ENCODE peak calls at places on chromosomes 5 and 9, in eight cellular contexts. One of them, this sample, is unnamed.

GRCh38 chr5:148976569-148977321 is 86.1 kb downstream of the SH3TC2 start:
- DNase-seq in adrenal gland: no peak
- DNase-seq in endothelial cell of umbilical vein: no peak
- DNase-seq in IMR-90: peak; percentile 48
- DNase-seq in breast epithelium: no peak
- DNase-seq in heart left ventricle: no peak
- DNase-seq in body of pancreas: no peak
- DNase-seq in Peyer's patch: no peak
- DNase-seq in this sample: no peak

GRCh38 chr5:135211083-135211790 is 177.2 kb upstream of the PITX1 start:
- DNase-seq in adrenal gland: peak; percentile 9
- DNase-seq in IMR-90: peak; percentile 38
- DNase-seq in Peyer's patch: peak; percentile 9
- DNase-seq in heart left ventricle: no peak
- DNase-seq in breast epithelium: no peak
- DNase-seq in body of pancreas: no peak
- DNase-seq in endothelial cell of umbilical vein: no peak
- DNase-seq in this sample: no peak

GRCh38 chr9:91750343-91750742 is 199.7 kb downstream of the ROR2 start:
- DNase-seq in endothelial cell of umbilical vein: no peak
- DNase-seq in heart left ventricle: no peak
- DNase-seq in IMR-90: no peak
- DNase-seq in breast epithelium: no peak
- DNase-seq in Peyer's patch: no peak
- DNase-seq in adrenal gland: no peak
- DNase-seq in body of pancreas: no peak
- DNase-seq in this sample: no peak

GRCh38 chr5:132437604-132438275 is 52.8 kb downstream of the IRF1 start:
- DNase-seq in heart left ventricle: peak; percentile 89
- DNase-seq in IMR-90: peak; percentile 96
- DNase-seq in endothelial cell of umbilical vein: peak; percentile 16
- DNase-seq in breast epithelium: no peak
- DNase-seq in Peyer's patch: peak; percentile 93
- DNase-seq in body of pancreas: peak; percentile 32
- DNase-seq in adrenal gland: peak; percentile 70
- DNase-seq in this sample: peak; percentile 83

GRCh38 chr5:113047733-113048652 is 71.4 kb downstream of the DCP2 start:
- DNase-seq in IMR-90: no peak
- DNase-seq in body of pancreas: no peak
- DNase-seq in heart left ventricle: peak; percentile 49
- DNase-seq in adrenal gland: peak; percentile 38
- DNase-seq in endothelial cell of umbilical vein: peak; percentile 45
- DNase-seq in breast epithelium: no peak
- DNase-seq in Peyer's patch: no peak
- DNase-seq in this sample: no peak

GRCh38 chr5:6573651-6574101 is 59.2 kb downstream of the NSUN2 start:
- DNase-seq in heart left ventricle: no peak
- DNase-seq in endothelial cell of umbilical vein: no peak
- DNase-seq in body of pancreas: no peak
- DNase-seq in adrenal gland: no peak
- DNase-seq in Peyer's patch: no peak
- DNase-seq in breast epithelium: no peak
- DNase-seq in IMR-90: no peak
- DNase-seq in this sample: no peak

GRCh38 chr5:158910782-158911692 is 188.7 kb downstream of the EBF1 start:
- DNase-seq in breast epithelium: no peak
- DNase-seq in Peyer's patch: no peak
- DNase-seq in adrenal gland: no peak
- DNase-seq in endothelial cell of umbilical vein: no peak
- DNase-seq in heart left ventricle: no peak
- DNase-seq in body of pancreas: no peak
- DNase-seq in IMR-90: peak; percentile 18
- DNase-seq in this sample: no peak

GRCh38 chr5:102668220-102668930 is 86.7 kb upstream of the PAM start:
- DNase-seq in IMR-90: no peak
- DNase-seq in endothelial cell of umbilical vein: no peak
- DNase-seq in Peyer's patch: no peak
- DNase-seq in heart left ventricle: no peak
- DNase-seq in adrenal gland: no peak
- DNase-seq in breast epithelium: no peak
- DNase-seq in body of pancreas: no peak
- DNase-seq in this sample: no peak

GRCh38 chr9:98924971-98925820 is 18.5 kb upstream of the COL15A1 start:
- DNase-seq in adrenal gland: no peak
- DNase-seq in body of pancreas: no peak
- DNase-seq in endothelial cell of umbilical vein: no peak
- DNase-seq in IMR-90: no peak
- DNase-seq in breast epithelium: no peak
- DNase-seq in heart left ventricle: no peak
- DNase-seq in Peyer's patch: no peak
- DNase-seq in this sample: no peak

GRCh38 chr9:17900604-17901003 is 321.7 kb downstream of the SH3GL2 start:
- DNase-seq in heart left ventricle: no peak
- DNase-seq in Peyer's patch: no peak
- DNase-seq in breast epithelium: no peak
- DNase-seq in endothelial cell of umbilical vein: no peak
- DNase-seq in adrenal gland: no peak
- DNase-seq in IMR-90: peak; percentile 10
- DNase-seq in body of pancreas: no peak
- DNase-seq in this sample: no peak

GRCh38 chr5:124302504-124302903 is 443.9 kb downstream of the ZNF608 start:
- DNase-seq in breast epithelium: no peak
- DNase-seq in endothelial cell of umbilical vein: no peak
- DNase-seq in body of pancreas: no peak
- DNase-seq in Peyer's patch: no peak
- DNase-seq in IMR-90: peak; percentile 68
- DNase-seq in adrenal gland: no peak
- DNase-seq in heart left ventricle: no peak
- DNase-seq in this sample: no peak

GRCh38 chr9:131036529-131037335 is 27.8 kb downstream of the LAMC3 start:
- DNase-seq in heart left ventricle: no peak
- DNase-seq in endothelial cell of umbilical vein: no peak
- DNase-seq in breast epithelium: no peak
- DNase-seq in IMR-90: no peak
- DNase-seq in adrenal gland: no peak
- DNase-seq in Peyer's patch: no peak
- DNase-seq in body of pancreas: no peak
- DNase-seq in this sample: no peak

GRCh38 chr5:107812570-107813141 is 141.9 kb upstream of the EFNA5 start:
- DNase-seq in breast epithelium: no peak
- DNase-seq in body of pancreas: no peak
- DNase-seq in adrenal gland: no peak
- DNase-seq in heart left ventricle: peak; percentile 69
- DNase-seq in IMR-90: peak; percentile 86
- DNase-seq in endothelial cell of umbilical vein: no peak
- DNase-seq in Peyer's patch: no peak
- DNase-seq in this sample: no peak

GRCh38 chr9:79609468-79610018 is 37.8 kb downstream of the TLE4 start:
- DNase-seq in adrenal gland: no peak
- DNase-seq in endothelial cell of umbilical vein: no peak
- DNase-seq in heart left ventricle: no peak
- DNase-seq in Peyer's patch: no peak
- DNase-seq in body of pancreas: no peak
- DNase-seq in IMR-90: no peak
- DNase-seq in breast epithelium: no peak
- DNase-seq in this sample: no peak

GRCh38 chr5:116361171-116361967 is 213.3 kb downstream of the SEMA6A start:
- DNase-seq in body of pancreas: peak; percentile 48
- DNase-seq in Peyer's patch: peak; percentile 59
- DNase-seq in IMR-90: no peak
- DNase-seq in breast epithelium: no peak
- DNase-seq in endothelial cell of umbilical vein: no peak
- DNase-seq in heart left ventricle: peak; percentile 63
- DNase-seq in adrenal gland: peak; percentile 79
- DNase-seq in this sample: no peak

DNA sequence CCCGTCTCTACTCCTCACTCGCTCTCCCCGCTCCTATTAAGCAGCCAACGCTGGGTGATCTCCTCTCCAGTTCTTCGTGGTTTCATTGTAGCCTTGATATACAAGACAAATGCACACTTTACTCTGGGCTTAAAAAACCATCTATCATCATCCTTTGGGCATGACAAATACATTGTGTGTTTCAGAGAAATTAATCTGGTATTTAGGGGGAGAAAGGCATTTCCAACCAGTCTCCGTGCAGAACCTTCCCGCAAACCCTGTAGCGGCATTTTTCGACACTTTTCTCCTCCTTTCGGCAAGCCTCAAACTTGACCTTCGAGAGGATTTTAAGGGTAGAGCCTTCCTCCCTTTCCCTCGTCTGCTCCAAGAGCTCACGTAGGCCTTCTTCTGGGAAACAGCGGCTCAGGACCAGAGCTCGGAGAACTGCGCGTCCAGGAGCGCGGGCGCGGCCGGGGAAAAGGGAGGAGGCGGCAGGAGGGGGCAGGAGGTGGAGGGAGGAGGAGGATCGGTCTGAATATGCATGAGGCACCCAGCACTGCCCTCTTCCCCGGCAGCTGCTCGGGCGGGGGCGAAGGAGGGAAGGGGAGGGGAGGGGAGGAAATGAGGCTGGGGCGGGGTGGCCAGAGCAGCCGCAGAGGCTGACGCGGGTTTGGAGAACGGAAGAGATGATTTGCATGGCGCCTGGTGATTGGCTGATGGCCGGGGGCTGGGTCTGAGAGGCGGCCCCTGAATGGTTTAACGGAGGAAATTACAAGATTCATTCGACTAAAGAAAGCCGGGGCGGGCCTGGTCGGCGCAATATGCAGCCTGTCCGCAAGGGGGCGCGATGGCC is 127.6 kb downstream of the TMEM161B start:
- DNase-seq in heart left ventricle: peak; percentile 95
- DNase-seq in IMR-90: peak; percentile 93
- DNase-seq in Peyer's patch: peak; percentile 94
- DNase-seq in adrenal gland: peak; percentile 98
- DNase-seq in endothelial cell of umbilical vein: peak; percentile 96
- DNase-seq in breast epithelium: peak; percentile 97
- DNase-seq in body of pancreas: peak; percentile 97
- DNase-seq in this sample: peak; percentile 99
- TF ChIP-seq POLR2A in heart left ventricle: no peak
- TF ChIP-seq POLR2A in IMR-90: no peak
- TF ChIP-seq POLR2A in Peyer's patch: no peak
- TF ChIP-seq POLR2A in adrenal gland: no peak
- TF ChIP-seq POLR2A in endothelial cell of umbilical vein: no peak
- TF ChIP-seq POLR2A in breast epithelium: no peak
- TF ChIP-seq POLR2A in body of pancreas: peak; percentile 36
- TF ChIP-seq POLR2A in this sample: peak; percentile 53

GRCh38 chr5:141356133-141356532 is 1.3 kb downstream of the PCDHGA4 start:
- DNase-seq in breast epithelium: no peak
- DNase-seq in adrenal gland: no peak
- DNase-seq in Peyer's patch: no peak
- DNase-seq in IMR-90: no peak
- DNase-seq in endothelial cell of umbilical vein: no peak
- DNase-seq in body of pancreas: no peak
- DNase-seq in heart left ventricle: no peak
- DNase-seq in this sample: no peak

GRCh38 chr5:141354900-141355469 is at the start of gene PCDHGA4:
- DNase-seq in IMR-90: peak; percentile 28
- DNase-seq in endothelial cell of umbilical vein: peak; percentile 34
- DNase-seq in Peyer's patch: no peak
- DNase-seq in adrenal gland: no peak
- DNase-seq in body of pancreas: no peak
- DNase-seq in breast epithelium: no peak
- DNase-seq in heart left ventricle: no peak
- DNase-seq in this sample: no peak

GRCh38 chr5:141359790-141360426 is at the start of gene PCDHGB2:
- DNase-seq in Peyer's patch: no peak
- DNase-seq in IMR-90: peak; percentile 64
- DNase-seq in endothelial cell of umbilical vein: peak; percentile 16
- DNase-seq in adrenal gland: no peak
- DNase-seq in body of pancreas: no peak
- DNase-seq in breast epithelium: no peak
- DNase-seq in heart left ventricle: no peak
- DNase-seq in this sample: no peak

GRCh38 chr5:141355641-141356040 is 820 bp downstream of the PCDHGA4 start:
- DNase-seq in IMR-90: no peak
- DNase-seq in adrenal gland: no peak
- DNase-seq in heart left ventricle: no peak
- DNase-seq in endothelial cell of umbilical vein: no peak
- DNase-seq in breast epithelium: no peak
- DNase-seq in body of pancreas: no peak
- DNase-seq in Peyer's patch: no peak
- DNase-seq in this sample: no peak

GRCh38 chr5:141356950-141357349 is 2.1 kb downstream of the PCDHGA4 start:
- DNase-seq in endothelial cell of umbilical vein: no peak
- DNase-seq in body of pancreas: no peak
- DNase-seq in adrenal gland: no peak
- DNase-seq in heart left ventricle: no peak
- DNase-seq in IMR-90: no peak
- DNase-seq in Peyer's patch: no peak
- DNase-seq in breast epithelium: no peak
- DNase-seq in this sample: no peak
- H3K9me3 ChIP-seq in endothelial cell of umbilical vein: no peaks in the 10 kb centered on the region
- H3K9me3 ChIP-seq in body of pancreas: peaks cover 7% of the 10 kb centered on the region
- H3K9me3 ChIP-seq in adrenal gland: no peaks in the 10 kb centered on the region
- H3K9me3 ChIP-seq in heart left ventricle: peaks cover 98% of the 10 kb centered on the region
- H3K9me3 ChIP-seq in IMR-90: peaks cover 59% of the 10 kb centered on the region
- H3K9me3 ChIP-seq in Peyer's patch: no peaks in the 10 kb centered on the region
- H3K9me3 ChIP-seq in breast epithelium: peaks cover 96% of the 10 kb centered on the region
- H3K9me3 ChIP-seq in this sample: peaks cover 79% of the 10 kb centered on the region

DNA sequence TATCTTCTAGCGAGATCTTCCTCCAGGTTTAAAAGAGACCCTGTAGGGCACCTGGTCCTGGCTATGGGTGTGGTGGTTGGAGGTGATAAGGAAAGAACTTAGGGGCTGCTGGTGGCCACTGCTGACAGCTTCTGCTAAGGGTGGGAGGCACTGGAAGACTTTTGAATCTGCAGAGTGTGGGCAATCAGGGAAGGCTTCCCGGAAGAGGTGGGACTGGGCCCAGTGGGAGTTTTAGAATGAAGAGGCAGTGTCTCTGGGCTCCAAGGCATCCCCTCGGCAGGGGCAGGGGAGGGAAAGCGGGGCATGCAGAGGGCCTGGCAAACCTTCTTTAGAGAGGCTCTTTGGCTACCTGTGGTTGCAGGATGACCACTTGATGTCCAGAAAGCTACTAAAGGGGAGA is 23.0 kb upstream of the DAB2IP start:
- DNase-seq in Peyer's patch: no peak
- DNase-seq in breast epithelium: no peak
- DNase-seq in IMR-90: no peak
- DNase-seq in adrenal gland: no peak
- DNase-seq in heart left ventricle: no peak
- DNase-seq in endothelial cell of umbilical vein: no peak
- DNase-seq in body of pancreas: no peak
- DNase-seq in this sample: no peak
- TF ChIP-seq POLR2A in Peyer's patch: no peak
- TF ChIP-seq POLR2A in breast epithelium: no peak
- TF ChIP-seq POLR2A in IMR-90: no peak
- TF ChIP-seq POLR2A in adrenal gland: no peak
- TF ChIP-seq POLR2A in heart left ventricle: no peak
- TF ChIP-seq POLR2A in endothelial cell of umbilical vein: no peak
- TF ChIP-seq POLR2A in body of pancreas: no peak
- TF ChIP-seq POLR2A in this sample: no peak

DNA sequence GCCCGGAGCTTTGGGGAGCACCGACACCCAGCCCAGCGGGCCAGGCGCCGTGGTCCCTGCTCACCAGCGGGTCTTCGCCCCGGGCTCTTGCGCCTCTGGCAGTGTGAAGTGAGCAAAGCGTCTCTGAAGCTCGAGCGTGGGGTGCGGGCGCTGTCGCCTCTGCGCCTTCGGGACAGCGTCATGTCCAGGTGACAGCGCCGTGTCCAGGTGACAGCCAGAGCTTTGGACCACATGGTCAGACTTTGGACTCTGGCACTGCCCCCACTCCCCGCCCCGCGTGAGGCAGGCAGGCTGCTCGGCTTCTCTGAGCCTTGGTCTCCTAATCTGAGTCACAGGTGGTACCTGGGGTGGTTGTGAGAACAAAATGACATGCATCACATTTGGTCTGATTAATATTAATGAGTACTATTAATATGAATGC is 156.8 kb downstream of the OLFM1 start:
- DNase-seq in body of pancreas: peak; percentile 76
- DNase-seq in IMR-90: no peak
- DNase-seq in adrenal gland: no peak
- DNase-seq in endothelial cell of umbilical vein: no peak
- DNase-seq in breast epithelium: no peak
- DNase-seq in heart left ventricle: no peak
- DNase-seq in Peyer's patch: no peak
- DNase-seq in this sample: no peak
- H3K9me3 ChIP-seq in body of pancreas: no peaks in the 10 kb centered on the region
- H3K9me3 ChIP-seq in IMR-90: peaks cover 37% of the 10 kb centered on the region
- H3K9me3 ChIP-seq in adrenal gland: no peaks in the 10 kb centered on the region
- H3K9me3 ChIP-seq in endothelial cell of umbilical vein: no peaks in the 10 kb centered on the region
- H3K9me3 ChIP-seq in breast epithelium: no peaks in the 10 kb centered on the region
- H3K9me3 ChIP-seq in heart left ventricle: no peaks in the 10 kb centered on the region
- H3K9me3 ChIP-seq in Peyer's patch: no peaks in the 10 kb centered on the region
- H3K9me3 ChIP-seq in this sample: no peaks in the 10 kb centered on the region

This sample was measured in uterus.